ENCODE peak calls at places on chromosomes 13 and 19, in eight cellular contexts. G, T, U, J, C, B, X and O are unnamed samples.

GRCh38 chr13:93927431-93927830 is 552.1 kb downstream of the DCT start:
- DNase-seq in X (no peak), C (no peak), G (no peak), B (no peak), J (no peak), T (no peak), U (no peak), O (no peak)

GRCh38 chr13:66635526-66635925 is 594.6 kb downstream of the PCDH9 start:
- DNase-seq in U (no peak), G (no peak), J (no peak), X (no peak), T (no peak), C (no peak), B (no peak), O (no peak)

GRCh38 chr19:39599116-39599515 is 3.2 kb upstream of the LGALS13 start:
- DNase-seq in C (no peak), X (peak; percentile 13), T (no peak), J (peak; percentile 16), G (no peak), U (no peak), B (no peak), O (no peak)

GRCh38 chr19:2533686-2534085 is 57.8 kb downstream of the GADD45B start:
- DNase-seq in X (no peak), C (no peak), J (no peak), G (no peak), T (no peak), U (no peak), B (no peak), O (no peak)

GRCh38 chr19:904545-904944 is 8.5 kb downstream of the R3HDM4 start:
- DNase-seq in G (no peak), X (no peak), C (no peak), U (no peak), T (no peak), B (no peak), J (no peak), O (no peak)

GRCh38 chr19:5961969-5962945 is 15.7 kb downstream of the RANBP3 start:
- DNase-seq in X (no peak), G (no peak), U (peak; percentile 81), C (peak; percentile 55), T (peak; percentile 88), J (no peak), B (no peak), O (peak; percentile 91)

GRCh38 chr19:22335716-22336115 is 49.5 kb downstream of the ZNF729 start:
- DNase-seq in X (no peak), C (no peak), G (no peak), T (no peak), B (no peak), U (no peak), J (no peak), O (no peak)

GRCh38 chr13:32407854-32408253 is 20.1 kb downstream of the N4BP2L1 start:
- DNase-seq in T (no peak), G (no peak), J (no peak), U (no peak), C (no peak), B (no peak), X (no peak), O (no peak)

GRCh38 chr13:39036212-39036611 is 1.7 kb downstream of the PROSER1 start:
- DNase-seq in G (no peak), X (no peak), T (no peak), B (no peak), J (no peak), C (no peak), U (no peak), O (no peak)

GRCh38 chr13:46554971-46555370 is 2.0 kb downstream of the LRCH1 start:
- DNase-seq in G (no peak), J (no peak), U (no peak), C (no peak), T (no peak), B (no peak), X (no peak), O (no peak)

GRCh38 chr13:74770361-74770760 is 636.2 kb upstream of the KLF12 start:
- DNase-seq in B (no peak), J (no peak), T (no peak), G (no peak), C (no peak), U (no peak), X (no peak), O (no peak)

GRCh38 chr19:802497-802887 is 5.2 kb downstream of the PTBP1 start:
- DNase-seq in J (no peak), C (no peak), U (no peak), T (no peak), B (no peak), G (peak; percentile 54), X (no peak), O (no peak)

GRCh38 chr19:17125052-17125727 is 49.6 kb downstream of the MYO9B start:
- DNase-seq in J (no peak), B (no peak), T (peak; percentile 80), C (no peak), X (no peak), U (no peak), G (no peak), O (no peak)

GRCh38 chr19:47882890-47883289 is 3.2 kb downstream of the SULT2A1 start:
- DNase-seq in T (no peak), J (no peak), C (no peak), B (no peak), X (no peak), U (peak; percentile 13), G (no peak), O (no peak)

GRCh38 chr13:24747248-24748151 is 16.5 kb upstream of the RNF17 start:
- DNase-seq in J (peak; percentile 37), G (no peak), U (no peak), C (no peak), X (no peak), T (no peak), B (no peak), O (no peak)

GRCh38 chr19:15332311-15332996 is at the start of gene BRD4:
- DNase-seq in B (no peak), X (peak; percentile 64), T (peak; percentile 79), U (peak; percentile 83), G (peak; percentile 86), C (peak; percentile 57), J (peak; percentile 81), O (peak; percentile 76)

GRCh38 chr19:42207767-42208259 is 9.7 kb downstream of the DEDD2 start:
- DNase-seq in G (no peak), T (no peak), B (no peak), J (no peak), U (peak; percentile 63), X (no peak), C (peak; percentile 39), O (no peak)

GRCh38 chr13:19173752-19174151 is 7.9 kb downstream of the TUBA3C start:
- DNase-seq in X (no peak), C (no peak), J (no peak), G (no peak), B (no peak), T (no peak), U (no peak), O (no peak)

GRCh38 chr13:111547726-111548273 is 227.4 kb downstream of the TEX29 start:
- DNase-seq in T (no peak), X (no peak), G (no peak), U (no peak), C (no peak), J (no peak), B (no peak), O (no peak)

GRCh38 chr19:57946316-57946715 is 1.2 kb downstream of the ZNF256 start:
- DNase-seq in U (no peak), X (no peak), C (no peak), B (no peak), J (no peak), T (no peak), G (no peak), O (no peak)

GRCh38 chr13:110047511-110047910 is 259.4 kb downstream of the COL4A1 start:
- DNase-seq in G (no peak), U (peak; percentile 83), T (no peak), X (peak; percentile 90), J (peak; percentile 30), B (peak; percentile 66), C (no peak), O (no peak)

GRCh38 chr13:106276876-106277275 is 258.6 kb downstream of the EFNB2 start:
- DNase-seq in U (no peak), X (no peak), J (no peak), B (no peak), T (no peak), G (no peak), C (no peak), O (no peak)

GRCh38 chr13:106286811-106287210 is 248.7 kb downstream of the EFNB2 start:
- DNase-seq in G (no peak), X (no peak), U (no peak), C (no peak), J (no peak), T (no peak), B (no peak), O (no peak)

GRCh38 chr13:106284358-106284757 is 251.1 kb downstream of the EFNB2 start:
- DNase-seq in J (no peak), X (no peak), C (no peak), U (no peak), G (no peak), B (no peak), T (no peak), O (no peak)

GRCh38 chr13:106277483-106278154 is 257.8 kb downstream of the EFNB2 start:
- DNase-seq in X (peak; percentile 24), C (no peak), T (no peak), U (no peak), B (no peak), G (no peak), J (no peak), O (no peak)

DNA sequence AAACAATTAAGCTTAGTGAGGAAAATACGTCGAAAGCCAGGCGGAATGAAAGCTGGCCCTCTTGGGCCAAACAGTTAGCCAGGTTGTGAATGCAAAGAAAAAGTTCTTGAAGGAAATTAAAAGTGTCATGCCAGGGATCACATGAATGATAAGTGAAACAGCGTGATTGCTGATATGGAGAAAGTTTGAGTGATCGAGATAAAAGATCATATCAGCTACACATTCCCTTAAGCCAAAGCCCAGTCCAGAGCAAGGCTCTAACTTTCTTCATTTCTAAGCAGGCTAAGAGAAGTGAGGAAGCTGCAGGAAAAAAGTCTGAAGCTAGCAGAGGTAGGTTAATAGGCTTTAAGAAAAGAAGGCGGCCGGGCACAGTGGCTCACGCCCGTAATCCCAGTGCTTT is 254.0 kb downstream of the EFNB2 start:
- DNase-seq in G (no peak), J (no peak), B (no peak), T (no peak), C (no peak), U (no peak), X (no peak), O (no peak)
- H3K27ac ChIP-seq in G (no peak overlapping the region), J (no peak overlapping the region), B (no peak overlapping the region), T (no peak overlapping the region), C (no peak overlapping the region), U (no peak overlapping the region), X (no peak overlapping the region), O (no peak overlapping the region)

GRCh38 chr13:112605531-112605990 is 17.6 kb upstream of the TUBGCP3 start:
- DNase-seq in C (no peak), U (no peak), T (no peak), G (no peak), B (no peak), X (no peak), J (no peak), O (no peak)
- H3K27ac ChIP-seq in C (no peak overlapping the region), U (no peak overlapping the region), T (no peak overlapping the region), G (no peak overlapping the region), B (no peak overlapping the region), X (peak overlapping the region; percentile 66), J (no peak overlapping the region), O (no peak overlapping the region)

GRCh38 chr19:35066691-35067563 is 25.4 kb downstream of the HPN start:
- DNase-seq in G (peak; percentile 94), B (peak; percentile 43), C (peak; percentile 71), J (peak; percentile 94), X (peak; percentile 79), U (peak; percentile 91), T (peak; percentile 83), O (peak; percentile 82)
- H3K27ac ChIP-seq in G (no peak overlapping the region), B (no peak overlapping the region), C (no peak overlapping the region), J (no peak overlapping the region), X (no peak overlapping the region), U (no peak overlapping the region), T (no peak overlapping the region), O (no peak overlapping the region)

GRCh38 chr19:56355517-56355916 is 37.8 kb downstream of the ZNF582 start:
- DNase-seq in U (no peak), G (no peak), X (no peak), T (no peak), B (no peak), J (no peak), C (no peak), O (no peak)
- H3K27ac ChIP-seq in U (no peak overlapping the region), G (no peak overlapping the region), X (no peak overlapping the region), T (no peak overlapping the region), B (no peak overlapping the region), J (no peak overlapping the region), C (no peak overlapping the region), O (no peak overlapping the region)